ENCODE peak calls at places on chromosomes 3 and 15, in seven cellular contexts. G is adipocyte, X is H1, F is uterus, Q is neuronal stem cell, H is upper lobe of right lung, I is psoas muscle. Z is an unnamed sample. For H3K4me1, the result is how much of the 10 kb centered on the place peaks cover.

GRCh38 chr3:29313074-29313473 is 32.2 kb downstream of the RBMS3 start:
- DNase-seq in G (peak), X (no peak), F (no peak), Q (no peak), H (no peak), I (no peak), Z (no peak)

GRCh38 chr3:27719306-27720003 is 2.7 kb downstream of the EOMES start:
- DNase-seq in G (no peak), X (no peak), F (no peak), Q (no peak), H (no peak), I (no peak), Z (no peak)

GRCh38 chr15:73598540-73599195 is 34.5 kb downstream of the NPTN start:
- DNase-seq in G (peak), X (no peak), F (no peak), Q (no peak), H (no peak), I (no peak), Z (no peak)

GRCh38 chr3:29605845-29606244 is 325.0 kb downstream of the RBMS3 start:
- DNase-seq in G (peak), X (no peak), F (no peak), Q (no peak), H (no peak), I (no peak), Z (no peak)

GRCh38 chr15:84819291-84819768 is 2.2 kb downstream of the ALPK3 start:
- DNase-seq in G (no peak), X (no peak), F (no peak), Q (no peak), H (peak), I (peak), Z (peak)

GRCh38 chr3:14468621-14468981 is 66.2 kb downstream of the SLC6A6 start:
- DNase-seq in G (no peak), X (no peak), F (no peak), Q (no peak), H (no peak), I (no peak), Z (peak)

GRCh38 chr3:115804722-115805121 is 181.4 kb downstream of the GAP43 start:
- DNase-seq in G (peak), X (no peak), F (no peak), Q (no peak), H (no peak), I (no peak), Z (no peak)

GRCh38 chr3:31289592-31289991 is 243.1 kb upstream of the STT3B start:
- DNase-seq in G (no peak), X (no peak), F (no peak), Q (no peak), H (no peak), I (no peak), Z (no peak)

GRCh38 chr3:21390856-21391255 is 360.2 kb downstream of the ZNF385D start:
- DNase-seq in G (peak), X (no peak), F (no peak), Q (no peak), H (no peak), I (no peak), Z (no peak)

GRCh38 chr3:188465311-188465710 is 311.4 kb downstream of the LPP start:
- DNase-seq in G (no peak), X (no peak), F (no peak), Q (peak), H (no peak), I (no peak), Z (no peak)

GRCh38 chr3:65098400-65098799 is 410.6 kb upstream of the ADAMTS9 start:
- DNase-seq in G (no peak), X (no peak), F (no peak), Q (no peak), H (no peak), I (no peak), Z (no peak)

GRCh38 chr15:68311464-68311835 is 33.9 kb downstream of the FEM1B start:
- DNase-seq in G (no peak), X (peak), F (peak), Q (no peak), H (no peak), I (no peak), Z (no peak)

GRCh38 chr3:120350431-120350941 is 1.3 kb upstream of the LRRC58 start:
- DNase-seq in G (peak), X (no peak), F (peak), Q (no peak), H (no peak), I (no peak), Z (peak)

GRCh38 chr3:32366638-32367368 is 24.9 kb upstream of the CMTM7 start:
- DNase-seq in G (peak), X (no peak), F (no peak), Q (no peak), H (no peak), I (no peak), Z (no peak)

GRCh38 chr15:33089878-33090757 is 104.4 kb downstream of the FMN1 start:
- DNase-seq in G (peak), X (no peak), F (no peak), Q (no peak), H (no peak), I (no peak), Z (no peak)

GRCh38 chr3:15892828-15893227 is 95.0 kb upstream of the ANKRD28 start:
- DNase-seq in G (no peak), X (no peak), F (no peak), Q (no peak), H (no peak), I (no peak), Z (peak)

GRCh38 chr15:94053626-94054025 is 177.7 kb upstream of the MCTP2 start:
- DNase-seq in G (no peak), X (no peak), F (no peak), Q (no peak), H (no peak), I (no peak), Z (no peak)

GRCh38 chr15:40743921-40744809 is 10.9 kb downstream of the RMDN3 start:
- DNase-seq in G (peak), X (no peak), F (no peak), Q (no peak), H (peak), I (no peak), Z (peak)

GRCh38 chr3:108486910-108487309 is 23.5 kb downstream of the MYH15 start:
- DNase-seq in G (peak), X (no peak), F (no peak), Q (no peak), H (no peak), I (peak), Z (peak)

GRCh38 chr3:126997455-126998038 is 14.6 kb downstream of the PLXNA1 start:
- DNase-seq in G (no peak), X (no peak), F (no peak), Q (no peak), H (no peak), I (no peak), Z (no peak)

GRCh38 chr3:185822957-185823279 is 1.9 kb downstream of the IGF2BP2 start:
- DNase-seq in G (no peak), X (no peak), F (no peak), Q (no peak), H (no peak), I (no peak), Z (no peak)

GRCh38 chr15:91706366-91707032 is 147.0 kb upstream of the SLCO3A1 start:
- DNase-seq in G (peak), X (peak), F (peak), Q (peak), H (peak), I (peak), Z (peak)

GRCh38 chr3:111311126-111311525 is 230.9 kb upstream of the CD96 start:
- DNase-seq in G (no peak), X (no peak), F (no peak), Q (no peak), H (no peak), I (no peak), Z (no peak)

GRCh38 chr3:24161841-24162240 is 216.8 kb downstream of the NR1D2 start:
- DNase-seq in G (peak), X (no peak), F (no peak), Q (no peak), H (no peak), I (no peak), Z (no peak)

GRCh38 chr15:69668049-69668705 is 215.6 kb downstream of the RPLP1 start:
- DNase-seq in G (no peak), X (no peak), F (no peak), Q (no peak), H (no peak), I (no peak), Z (no peak)

GRCh38 chr3:27345493-27345892 is 23.7 kb downstream of the NEK10 start:
- DNase-seq in G (no peak), X (no peak), F (no peak), Q (no peak), H (no peak), I (no peak), Z (no peak)

GRCh38 chr3:129942296-129942695 is 32.2 kb upstream of the TRH start:
- DNase-seq in G (peak), X (peak), F (peak), Q (peak), H (peak), I (peak), Z (peak)

GRCh38 chr15:101501703-101502373 is 12.3 kb upstream of the PCSK6 start:
- DNase-seq in G (peak), X (peak), F (no peak), Q (peak), H (no peak), I (peak), Z (peak)

GRCh38 chr3:25962255-25962654 is 172.4 kb downstream of the OXSM start:
- DNase-seq in G (no peak), X (no peak), F (no peak), Q (no peak), H (no peak), I (no peak), Z (no peak)

GRCh38 chr3:170044795-170045244 is 7.0 kb downstream of the GPR160 start:
- DNase-seq in G (no peak), X (no peak), F (no peak), Q (no peak), H (no peak), I (no peak), Z (no peak)

GRCh38 chr3:41216422-41216821 is 17.1 kb downstream of the CTNNB1 start:
- DNase-seq in G (no peak), X (no peak), F (no peak), Q (no peak), H (no peak), I (no peak), Z (no peak)

GRCh38 chr3:193805448-193805847 is 212.4 kb downstream of the OPA1 start:
- DNase-seq in G (peak), X (no peak), F (peak), Q (no peak), H (no peak), I (peak), Z (peak)

GRCh38 chr3:126070146-126070545 is 13.8 kb downstream of the SLC41A3 start:
- DNase-seq in G (no peak), X (no peak), F (no peak), Q (no peak), H (no peak), I (no peak), Z (no peak)

GRCh38 chr3:80618295-80619256 is 850.8 kb upstream of the ROBO1 start:
- DNase-seq in G (no peak), X (no peak), F (no peak), Q (no peak), H (no peak), I (no peak), Z (no peak)

DNA sequence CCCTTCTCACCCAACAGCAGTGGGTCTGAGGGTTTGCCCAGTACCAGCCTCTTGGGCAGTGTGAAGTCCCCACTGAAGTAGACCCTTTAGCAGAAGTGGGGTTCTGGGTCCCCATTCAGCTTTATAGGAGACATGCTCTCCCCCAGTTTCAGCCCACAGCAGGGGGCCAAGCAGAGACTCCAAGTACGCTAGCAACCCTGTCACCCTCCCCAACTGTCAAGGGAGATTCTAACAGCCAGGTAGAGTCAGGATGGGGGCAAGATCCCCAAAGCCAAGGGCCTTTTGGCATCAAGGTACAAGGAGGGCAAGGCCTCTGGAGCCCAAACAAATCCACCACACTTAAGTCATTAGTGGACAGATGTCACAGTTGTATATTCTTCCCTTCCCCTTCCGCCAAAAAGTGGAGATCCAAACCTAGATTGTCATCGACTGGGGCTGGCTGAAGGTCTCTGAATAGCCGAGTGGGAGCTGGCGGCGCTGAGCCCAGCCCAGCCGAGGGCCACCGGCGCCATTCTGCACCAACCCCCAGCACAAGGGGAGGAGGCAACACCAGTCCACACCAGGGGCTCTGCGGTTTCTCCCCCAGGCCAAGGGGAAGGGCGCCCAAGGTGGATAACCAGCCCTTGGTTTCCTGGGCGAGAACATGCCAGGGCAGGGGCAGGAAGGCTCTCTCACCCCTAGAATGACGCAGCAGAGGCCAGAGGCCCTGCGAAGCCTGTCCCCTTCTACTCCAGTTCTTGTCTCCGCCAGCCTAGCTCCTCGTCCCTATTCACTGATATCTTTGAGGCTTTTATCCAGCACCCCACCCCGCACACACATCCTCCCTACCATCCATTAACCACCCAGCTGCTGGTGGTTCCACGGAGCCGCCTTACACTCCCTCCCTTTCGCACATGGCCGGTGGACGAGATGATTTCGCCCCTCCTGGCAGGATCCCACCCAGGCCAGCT is 1.5 kb downstream of the RBPMS2 start:
- DNase-seq in G (no peak), X (peak), F (no peak), Q (no peak), H (no peak), I (no peak), Z (peak)
- H3K4me3 ChIP-seq in G (no peak), X (peak), F (peak), Q (peak), H (peak), I (peak), Z (peak)

GRCh38 chr3:152309031-152309430 is 40.3 kb downstream of the MBNL1 start:
- DNase-seq in G (no peak), X (no peak), F (no peak), Q (no peak), H (no peak), I (no peak), Z (no peak)
- H3K4me1 ChIP-seq in G (half or more), X (under half), F (under half), Q (under half), H (half or more), I (half or more), Z (under half)

DNA sequence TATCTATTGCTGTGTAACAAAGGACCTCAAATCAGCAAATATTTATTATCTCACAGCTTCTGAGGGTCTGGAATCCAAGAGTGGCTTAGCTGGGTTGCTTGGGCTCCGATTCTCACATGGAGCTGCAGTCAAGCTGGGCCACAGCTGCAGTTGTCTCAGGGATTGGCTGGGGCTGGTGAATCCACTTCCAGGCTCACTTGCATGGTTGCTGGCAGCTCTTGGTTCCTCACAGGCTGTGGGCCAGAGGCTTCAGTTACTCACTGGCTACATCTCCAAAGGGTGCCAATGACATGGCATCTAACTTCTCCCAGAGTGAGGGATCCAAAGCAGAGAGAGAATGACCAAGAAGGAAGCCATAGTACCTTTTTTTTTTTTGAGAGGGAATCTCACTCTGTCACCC is 13.9 kb upstream of the SYNM start:
- DNase-seq in G (no peak), X (no peak), F (peak), Q (no peak), H (no peak), I (peak), Z (no peak)
- H3K4me3 ChIP-seq in G (no peak), X (no peak), F (no peak), Q (no peak), H (no peak), I (no peak), Z (no peak)

DNA sequence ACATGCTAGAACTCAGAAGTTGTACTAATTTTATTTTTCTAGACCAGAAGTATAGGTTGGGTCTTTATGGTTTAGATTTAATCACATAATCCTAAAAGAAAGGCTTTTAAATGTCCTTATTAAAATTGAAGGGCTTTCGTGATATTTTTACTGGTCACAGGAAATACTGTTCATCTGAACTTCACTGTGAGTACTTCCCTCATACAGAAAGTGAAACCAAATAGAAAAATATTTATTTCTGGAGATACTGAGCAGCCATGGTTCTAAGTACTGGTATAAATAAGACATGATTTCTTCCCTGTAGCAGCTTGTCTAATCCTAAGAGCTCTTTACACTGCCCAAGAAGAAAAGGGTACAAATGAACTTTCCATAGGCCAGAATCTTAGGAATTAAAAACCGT is 2.0 kb downstream of the SNRK start:
- DNase-seq in G (peak), X (no peak), F (no peak), Q (no peak), H (no peak), I (no peak), Z (peak)
- H3K4me1 ChIP-seq in G (under half), X (under half), F (under half), Q (under half), H (under half), I (under half), Z (under half)

Z was measured in osteoblast.